ENCODE peak calls at places on chromosomes 5 and 9, in six cellular contexts. J is breast epithelium, D is spleen, S is K562, O is vagina, C is upper lobe of left lung. A is an unnamed sample.

GRCh38 chr5:32645246-32645645 is 59.9 kb downstream of the SUB1 start:
- DNase-seq in J (no peak), S (no peak), O (no peak), C (no peak), D (no peak), A (no peak)

GRCh38 chr9:133269537-133270357 is 5.3 kb downstream of the ABO start:
- DNase-seq in C (no peak), J (no peak), D (no peak), S (no peak), O (no peak), A (no peak)

GRCh38 chr9:128100581-128100980 is 26.9 kb downstream of the PTGES2 start:
- DNase-seq in C (no peak), S (no peak), O (no peak), D (peak), J (no peak), A (no peak)

GRCh38 chr5:158701406-158702177 is 398.1 kb downstream of the EBF1 start:
- DNase-seq in J (no peak), D (no peak), O (no peak), S (no peak), C (no peak), A (no peak)

GRCh38 chr5:3350781-3351180 is 244.9 kb upstream of the IRX1 start:
- DNase-seq in O (peak), C (no peak), J (no peak), D (peak), S (no peak), A (peak)

GRCh38 chr9:37255187-37255586 is 134.8 kb downstream of the ZCCHC7 start:
- DNase-seq in S (no peak), J (no peak), O (no peak), D (no peak), C (no peak), A (no peak)

GRCh38 chr5:131109540-131110255 is 55.4 kb downstream of the HINT1 start:
- DNase-seq in S (peak), J (no peak), D (no peak), O (no peak), C (no peak), A (no peak)

GRCh38 chr9:79651251-79651795 is 79.6 kb downstream of the TLE4 start:
- DNase-seq in C (no peak), D (peak), O (no peak), J (no peak), S (no peak), A (no peak)

GRCh38 chr9:79565245-79565644 is 6.5 kb upstream of the TLE4 start:
- DNase-seq in J (no peak), S (no peak), O (no peak), D (no peak), C (no peak), A (no peak)

DNA sequence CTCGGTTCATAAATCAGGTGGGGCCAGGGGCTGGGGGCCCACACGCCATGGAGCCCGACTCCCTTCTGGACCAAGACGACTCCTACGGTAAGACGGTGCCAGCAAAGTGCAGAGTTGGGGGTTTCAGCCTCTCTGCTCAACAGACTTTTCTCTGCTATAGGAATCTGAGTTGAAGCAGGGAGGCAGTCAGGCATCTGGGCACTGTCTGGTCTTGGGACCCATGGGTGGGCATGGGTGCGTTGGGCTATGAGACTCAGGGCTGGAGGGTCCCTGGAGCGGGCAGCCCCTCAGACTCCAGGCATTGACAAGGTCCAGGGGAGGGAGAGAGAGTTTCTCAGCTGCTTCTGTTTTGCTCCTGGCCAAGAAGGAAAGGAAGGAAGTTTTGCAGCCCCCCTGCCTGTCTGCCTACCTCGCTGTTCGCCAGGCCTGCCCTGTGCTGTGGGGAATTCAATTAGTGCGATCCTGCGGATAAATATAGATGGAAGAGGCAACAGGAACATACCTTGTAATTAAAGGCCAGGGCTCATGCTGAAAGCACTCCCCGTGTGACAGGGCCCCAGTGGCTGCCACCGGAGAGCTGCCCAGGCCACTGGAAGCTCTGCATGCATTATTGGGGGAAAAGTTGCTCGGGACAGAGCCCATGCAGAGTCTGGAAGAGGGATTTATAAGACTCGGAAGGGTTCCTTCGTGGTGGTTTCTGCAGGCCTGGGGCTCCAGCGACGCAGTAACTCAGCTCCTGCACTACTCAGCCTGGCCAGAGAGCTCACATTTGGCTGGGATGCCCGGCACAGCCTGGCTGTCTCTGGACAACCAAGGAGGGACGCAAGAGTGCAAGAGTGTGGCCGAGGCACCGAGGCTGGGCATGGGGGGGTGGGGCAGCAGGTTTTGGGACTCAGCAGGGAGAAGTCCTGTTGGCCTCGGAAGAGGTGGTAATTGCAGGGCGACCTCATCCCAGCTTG is 67.8 kb upstream of the GGTA1 start:
- DNase-seq in O (no peak), D (no peak), S (no peak), J (no peak), C (no peak), A (peak)
- H3K27ac ChIP-seq in O (peak), D (peak), S (no peak), J (peak), C (no peak), A (peak)

GRCh38 chr9:129496187-129497063 is 124.5 kb downstream of the C9orf50 start:
- DNase-seq in C (peak), D (peak), O (peak), J (peak), S (peak), A (peak)
- TF ChIP-seq POLR2A in C (peak), D (peak), O (no peak), J (peak), S (no peak), A (peak)

DNA sequence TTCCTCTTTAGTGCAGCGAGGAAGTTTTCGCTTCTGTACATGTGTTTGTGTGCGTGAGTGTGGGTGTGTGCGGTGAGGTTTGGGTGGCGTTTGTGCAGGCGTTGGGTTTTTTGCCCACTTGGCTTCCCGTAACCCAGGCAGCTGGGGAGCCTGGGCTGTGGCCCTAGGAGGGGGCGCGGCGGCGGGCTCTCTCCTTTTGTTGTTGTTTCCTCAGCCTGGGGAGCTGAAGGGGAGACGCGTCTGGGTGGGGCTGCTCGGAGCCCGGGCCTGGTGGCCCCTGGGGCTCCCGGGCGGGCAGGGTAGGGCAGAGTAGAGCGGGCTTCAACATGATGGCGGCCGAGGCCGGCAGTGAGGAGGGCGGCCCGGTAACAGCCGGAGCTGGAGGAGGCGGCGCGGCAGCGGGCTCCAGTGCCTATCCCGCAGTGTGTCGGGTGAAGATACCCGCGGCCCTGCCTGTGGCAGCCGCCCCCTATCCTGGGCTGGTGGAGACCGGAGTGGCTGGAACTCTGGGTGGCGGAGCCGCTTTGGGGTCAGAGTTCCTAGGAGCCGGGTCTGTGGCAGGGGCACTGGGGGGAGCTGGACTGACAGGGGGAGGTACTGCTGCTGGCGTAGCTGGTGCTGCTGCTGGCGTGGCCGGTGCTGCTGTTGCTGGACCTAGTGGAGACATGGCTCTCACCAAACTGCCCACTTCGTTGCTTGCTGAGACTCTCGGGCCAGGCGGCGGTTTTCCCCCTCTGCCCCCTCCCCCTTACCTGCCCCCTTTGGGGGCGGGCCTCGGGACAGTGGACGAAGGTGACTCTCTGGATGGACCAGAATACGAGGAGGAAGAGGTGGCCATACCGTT is 665 bp downstream of the RASA1 start:
- DNase-seq in J (peak), C (peak), D (peak), O (no peak), S (peak), A (peak)
- TF ChIP-seq POLR2AphosphoS5 in J (no peak), C (peak), D (no peak), O (no peak), S (no peak), A (peak)

DNA sequence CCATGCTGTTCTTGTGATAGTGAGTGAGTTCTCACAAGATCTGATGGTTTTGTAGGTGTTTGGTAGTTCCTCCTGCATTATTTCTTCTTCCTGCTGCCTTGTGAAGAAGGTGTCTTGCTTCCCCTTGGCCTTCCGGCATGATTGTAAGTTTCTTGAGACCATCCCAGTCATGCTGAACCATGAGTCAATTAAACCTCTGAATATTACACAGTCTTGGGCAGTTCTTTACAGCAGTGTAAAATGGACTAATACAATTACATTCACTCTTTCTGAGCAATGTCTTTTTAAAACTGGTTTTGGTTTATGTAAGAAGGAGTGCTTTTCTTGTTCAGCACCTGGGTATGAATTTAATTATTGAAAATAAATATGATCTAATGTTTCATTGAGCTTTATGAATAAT is 50.7 kb upstream of the ARRDC3 start:
- DNase-seq in J (no peak), S (no peak), O (no peak), C (no peak), D (no peak), A (no peak)
- H3K27ac ChIP-seq in J (no peak), S (no peak), O (no peak), C (no peak), D (peak), A (no peak)

DNA sequence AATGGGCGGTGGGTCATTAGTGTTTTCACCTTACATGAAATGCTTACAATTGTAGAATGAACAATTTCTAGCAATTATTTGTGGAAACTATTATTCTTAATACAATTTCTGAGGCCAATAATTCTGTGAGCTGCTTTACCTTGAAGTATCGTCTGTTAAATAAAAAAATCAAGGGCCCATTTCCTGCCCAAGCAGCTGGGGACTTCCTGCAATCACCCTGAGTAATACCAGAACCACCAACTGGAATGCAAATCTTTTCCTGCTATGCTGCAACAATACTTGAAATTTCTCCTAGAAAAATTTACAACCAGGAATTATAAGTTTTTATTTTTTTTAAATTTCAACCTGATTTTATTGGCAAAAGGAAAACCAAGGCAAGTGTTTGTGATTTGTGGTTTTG is 52.6 kb downstream of the ADAMTS16 start:
- DNase-seq in J (no peak), S (no peak), D (no peak), C (no peak), O (no peak), A (no peak)
- TF ChIP-seq POLR2A in J (no peak), S (no peak), D (no peak), C (no peak), O (no peak), A (no peak)

GRCh38 chr5:30638899-30639298 is 554.6 kb upstream of the CDH6 start:
- DNase-seq in O (no peak), J (no peak), C (no peak), S (no peak), D (no peak), A (no peak)
- TF ChIP-seq POLR2AphosphoS5 in O (no peak), J (no peak), C (no peak), S (no peak), D (no peak), A (no peak)

GRCh38 chr5:168315416-168315990 is 24.1 kb downstream of the WWC1 start:
- DNase-seq in C (no peak), D (peak), J (no peak), O (no peak), S (no peak), A (no peak)

GRCh38 chr5:168317096-168317520 is 25.7 kb downstream of the WWC1 start:
- DNase-seq in J (no peak), D (peak), C (no peak), S (no peak), O (no peak), A (no peak)

GRCh38 chr5:168317521-168318147 is 26.2 kb downstream of the WWC1 start:
- DNase-seq in O (no peak), S (peak), J (no peak), D (no peak), C (no peak), A (no peak)

GRCh38 chr5:168314735-168315411 is 23.4 kb downstream of the WWC1 start:
- DNase-seq in S (no peak), O (no peak), C (no peak), J (peak), D (peak), A (no peak)

DNA sequence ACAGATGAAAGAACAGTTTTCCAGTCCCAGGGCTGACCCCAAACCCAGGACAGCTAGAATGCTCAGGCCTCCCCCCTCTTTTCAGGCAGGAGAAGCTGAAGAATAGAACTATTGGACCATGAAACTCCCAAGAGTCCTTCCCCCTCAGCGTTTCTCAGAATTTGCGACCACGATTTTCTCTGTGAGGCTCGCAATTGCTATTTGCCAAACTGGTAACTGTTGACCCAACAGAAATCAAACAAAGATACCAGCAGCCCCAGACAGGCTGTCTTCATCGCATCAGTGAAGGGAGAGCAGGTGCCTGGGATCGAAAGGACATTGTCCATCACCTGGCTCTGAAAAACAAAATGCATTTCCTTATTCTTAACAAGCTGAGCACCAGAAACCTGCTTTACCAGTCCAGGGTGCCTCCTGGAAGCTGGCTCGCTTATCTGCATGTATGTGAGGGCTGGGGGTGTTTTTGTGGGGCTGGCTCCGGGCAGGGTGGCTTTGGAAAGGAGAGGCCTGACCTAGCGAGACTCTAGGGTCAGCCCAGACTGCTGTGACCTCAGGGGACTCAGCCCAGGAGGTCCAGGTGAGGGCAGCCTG is 24.6 kb downstream of the WWC1 start:
- DNase-seq in C (no peak), J (peak), D (peak), O (no peak), S (no peak), A (no peak)
- H3K27ac ChIP-seq in C (peak), J (peak), D (no peak), O (no peak), S (no peak), A (no peak)